ENCODE peak calls at places on chromosomes 11 and 22, in six cellular contexts. H is IMR-90, D is uterus, W is A549, X is body of pancreas, U is transverse colon. C is an unnamed sample. For H3K4me1, the result is how much of the 10 kb centered on the place peaks cover.

GRCh38 chr11:75445315-75445953 is 12.4 kb upstream of the KLHL35 start:
- DNase-seq in H (peak), D (peak), W (peak), X (peak), U (peak), C (peak)

GRCh38 chr11:129191649-129192048 is 476 bp downstream of the ARHGAP32 start:
- DNase-seq in H (no peak), D (no peak), W (no peak), X (no peak), U (no peak), C (no peak)

GRCh38 chr11:774873-775592 is 2.3 kb downstream of the GATD1 start:
- DNase-seq in H (peak), D (peak), W (no peak), X (no peak), U (no peak), C (no peak)

GRCh38 chr11:69732910-69733309 is 29.1 kb upstream of the FGF19 start:
- DNase-seq in H (no peak), D (no peak), W (no peak), X (no peak), U (no peak), C (no peak)

GRCh38 chr11:74147199-74147929 is 23.4 kb downstream of the C2CD3 start:
- DNase-seq in H (peak), D (no peak), W (no peak), X (no peak), U (no peak), C (no peak)

GRCh38 chr11:16357776-16358175 is 1.4 kb upstream of the SOX6 start:
- DNase-seq in H (no peak), D (no peak), W (no peak), X (no peak), U (no peak), C (no peak)

GRCh38 chr11:78795862-78796261 is 221.2 kb upstream of the NARS2 start:
- DNase-seq in H (no peak), D (no peak), W (no peak), X (no peak), U (no peak), C (peak)

GRCh38 chr11:76577199-76577920 is 93.2 kb downstream of the LRRC32 start:
- DNase-seq in H (peak), D (no peak), W (no peak), X (no peak), U (peak), C (peak)

GRCh38 chr11:15106201-15106965 is 8.3 kb upstream of the INSC start:
- DNase-seq in H (peak), D (no peak), W (no peak), X (no peak), U (no peak), C (no peak)

GRCh38 chr11:26830757-26831156 is 108.9 kb upstream of the SLC5A12 start:
- DNase-seq in H (no peak), D (no peak), W (no peak), X (no peak), U (no peak), C (no peak)
- TF ChIP-seq POLR2A in H (no peak), D (no peak), W (no peak), X (no peak), U (no peak), C (no peak)

GRCh38 chr11:92986585-92986984 is 17.1 kb downstream of the MTNR1B start:
- DNase-seq in H (no peak), D (no peak), W (no peak), X (no peak), U (no peak), C (no peak)
- H3K4me1 ChIP-seq in H (under half), D (under half), W (under half), X (under half), U (under half), C (under half)

GRCh38 chr11:47980093-47980906 is at the start of gene PTPRJ:
- DNase-seq in H (peak), D (peak), W (peak), X (peak), U (peak), C (peak)
- TF ChIP-seq POLR2A in H (peak), D (peak), W (peak), X (peak), U (no peak), C (peak)

GRCh38 chr22:31289335-31289734 is 3.0 kb downstream of the PIK3IP1 start:
- DNase-seq in H (no peak), D (no peak), W (no peak), X (no peak), U (peak), C (no peak)

GRCh38 chr22:31290494-31291402 is 1.5 kb downstream of the PIK3IP1 start:
- DNase-seq in H (peak), D (peak), W (peak), X (peak), U (peak), C (peak)

GRCh38 chr22:31288496-31289235 is 3.6 kb downstream of the PIK3IP1 start:
- DNase-seq in H (no peak), D (no peak), W (no peak), X (no peak), U (no peak), C (peak)

GRCh38 chr22:31291716-31292644 is at the start of gene PIK3IP1:
- DNase-seq in H (peak), D (peak), W (peak), X (peak), U (peak), C (peak)

GRCh38 chr22:31291403-31291715 is 929 bp downstream of the PIK3IP1 start:
- DNase-seq in H (no peak), D (no peak), W (no peak), X (no peak), U (no peak), C (no peak)
- H3K4me1 ChIP-seq in H (under half), D (under half), W (under half), X (under half), U (under half), C (half or more)

GRCh38 chr11:119087747-119088241 is 3.1 kb downstream of the HMBS start:
- DNase-seq in H (no peak), D (no peak), W (no peak), X (no peak), U (no peak), C (peak)
- TF ChIP-seq POLR2A in H (no peak), D (no peak), W (no peak), X (no peak), U (no peak), C (no peak)

DNA sequence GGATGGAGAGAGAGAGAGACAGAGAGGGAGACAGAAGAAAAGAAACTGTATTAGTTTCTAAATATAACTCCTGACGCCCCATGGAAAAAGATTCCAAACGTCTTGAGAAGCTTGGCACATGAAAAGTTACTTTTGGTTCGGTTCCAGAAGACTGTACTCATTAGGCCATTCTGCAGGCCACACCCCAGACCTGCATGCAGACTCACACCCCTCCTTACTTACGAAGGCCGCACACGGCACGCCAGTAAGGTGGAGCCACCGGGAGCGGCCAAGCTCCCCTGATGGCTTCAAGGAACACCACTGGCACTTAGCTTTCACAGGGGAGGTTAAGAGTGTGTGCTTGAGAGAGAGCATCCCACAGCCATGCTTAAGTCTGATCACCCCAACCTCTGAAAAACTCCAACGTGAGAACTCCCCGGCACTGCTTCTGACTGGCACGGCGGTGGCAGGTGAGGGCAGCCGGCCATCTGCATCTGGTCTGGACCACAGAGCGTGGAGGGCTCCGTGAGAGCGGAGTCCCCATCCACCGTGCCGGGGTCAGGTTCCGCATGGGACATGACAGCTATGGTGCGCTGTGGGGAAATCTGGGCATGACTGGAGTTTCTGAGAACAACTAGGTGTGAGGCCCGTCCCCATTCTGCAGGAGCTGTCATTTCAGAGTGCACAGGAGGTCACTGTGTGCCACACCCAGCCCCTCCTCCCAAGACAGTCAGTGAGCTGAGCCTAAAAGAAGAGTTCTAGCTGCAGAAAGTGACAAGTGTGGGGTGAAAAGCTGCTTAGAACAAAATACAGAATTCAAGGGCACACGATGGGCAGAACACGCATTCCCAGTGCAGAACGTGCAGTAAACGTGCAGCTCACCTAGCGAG is 62.4 kb downstream of the MYH9 start:
- DNase-seq in H (peak), D (peak), W (no peak), X (no peak), U (peak), C (peak)
- H3K4me1 ChIP-seq in H (half or more), D (under half), W (half or more), X (under half), U (half or more), C (half or more)